ENCODE peak calls at places on chromosomes 16 and 17, in nine cellular contexts. A is naive thymus-derived CD4-positive, alpha-beta T cell; Q is fibroblast of lung; X is heart right ventricle; S is tibial artery; K is AG04450; D is CD8-positive, alpha-beta T cell; Y is ascending aorta; O is fibroblast of pulmonary artery. G is an unnamed sample.

GRCh38 chr16:58733248-58733670 is 857 bp downstream of the GOT2 start:
- DNase-seq in A (no peak), Q (peak), X (no peak), S (no peak), K (no peak), D (no peak), Y (no peak), O (peak), G (peak)

GRCh38 chr17:68909066-68909465 is 46.1 kb downstream of the ABCA8 start:
- DNase-seq in A (no peak), Q (peak), X (peak), S (peak), K (peak), D (no peak), Y (no peak), O (peak), G (peak)

GRCh38 chr16:69660166-69660565 is 66.2 kb downstream of the NQO1 start:
- DNase-seq in A (no peak), Q (no peak), X (no peak), S (no peak), K (no peak), D (no peak), Y (no peak), O (no peak), G (no peak)

GRCh38 chr16:30136971-30137601 is 14.1 kb upstream of the MAPK3 start:
- DNase-seq in A (no peak), Q (no peak), X (no peak), S (no peak), K (no peak), D (no peak), Y (no peak), O (no peak), G (no peak)

GRCh38 chr16:68978303-68978954 is 127.0 kb upstream of the HAS3 start:
- DNase-seq in A (no peak), Q (no peak), X (no peak), S (no peak), K (no peak), D (no peak), Y (no peak), O (no peak), G (peak)

GRCh38 chr16:49930841-49931240 is 74.9 kb upstream of the ZNF423 start:
- DNase-seq in A (no peak), Q (no peak), X (no peak), S (no peak), K (no peak), D (no peak), Y (no peak), O (no peak), G (no peak)

GRCh38 chr17:16442594-16443389 is 27.4 kb downstream of the TRPV2 start:
- DNase-seq in A (no peak), Q (no peak), X (no peak), S (no peak), K (no peak), D (no peak), Y (no peak), O (peak), G (peak)

GRCh38 chr17:10210151-10210574 is 11.8 kb upstream of the GAS7 start:
- DNase-seq in A (no peak), Q (peak), X (no peak), S (no peak), K (no peak), D (no peak), Y (no peak), O (peak), G (peak)

GRCh38 chr17:4559139-4559791 is 1.1 kb downstream of the GGT6 start:
- DNase-seq in A (no peak), Q (no peak), X (no peak), S (no peak), K (no peak), D (no peak), Y (no peak), O (no peak), G (no peak)

GRCh38 chr16:53433509-53433908 is 762 bp upstream of the RBL2 start:
- DNase-seq in A (no peak), Q (no peak), X (no peak), S (no peak), K (no peak), D (no peak), Y (no peak), O (no peak), G (peak)

GRCh38 chr17:57609878-57610270 is 135.2 kb downstream of the CCDC182 start:
- DNase-seq in A (no peak), Q (no peak), X (no peak), S (no peak), K (no peak), D (no peak), Y (no peak), O (no peak), G (no peak)

GRCh38 chr16:77221482-77221881 is 22.3 kb downstream of the SYCE1L start:
- DNase-seq in A (no peak), Q (peak), X (no peak), S (no peak), K (no peak), D (no peak), Y (no peak), O (peak), G (peak)

GRCh38 chr17:58039975-58040374 is 32.9 kb upstream of the SRSF1 start:
- DNase-seq in A (no peak), Q (no peak), X (no peak), S (no peak), K (no peak), D (no peak), Y (no peak), O (no peak), G (no peak)

GRCh38 chr17:17493249-17493985 is 2.8 kb downstream of the RASD1 start:
- DNase-seq in A (no peak), Q (no peak), X (peak), S (no peak), K (no peak), D (no peak), Y (no peak), O (no peak), G (peak)

GRCh38 chr17:63476857-63477470 is at the start of gene ACE:
- DNase-seq in A (peak), Q (no peak), X (peak), S (no peak), K (no peak), D (peak), Y (no peak), O (no peak), G (peak)

GRCh38 chr16:24609740-24610420 is 70.5 kb downstream of the RBBP6 start:
- DNase-seq in A (no peak), Q (peak), X (peak), S (peak), K (no peak), D (no peak), Y (no peak), O (peak), G (peak)

GRCh38 chr17:2610195-2610594 is 16.7 kb downstream of the PAFAH1B1 start:
- DNase-seq in A (no peak), Q (no peak), X (no peak), S (no peak), K (no peak), D (no peak), Y (no peak), O (no peak), G (no peak)

GRCh38 chr16:70331588-70332358 is 14.9 kb upstream of the DDX19A start:
- DNase-seq in A (peak), Q (peak), X (no peak), S (no peak), K (no peak), D (no peak), Y (no peak), O (peak), G (peak)

GRCh38 chr17:69435986-69436696 is 21.6 kb downstream of the MAP2K6 start:
- DNase-seq in A (no peak), Q (no peak), X (no peak), S (no peak), K (no peak), D (no peak), Y (no peak), O (no peak), G (no peak)

GRCh38 chr17:57570740-57571344 is 174.3 kb downstream of the CCDC182 start:
- DNase-seq in A (no peak), Q (no peak), X (no peak), S (no peak), K (no peak), D (no peak), Y (no peak), O (no peak), G (no peak)

GRCh38 chr16:22109258-22109898 is 17.0 kb downstream of the VWA3A start:
- DNase-seq in A (no peak), Q (no peak), X (no peak), S (no peak), K (no peak), D (no peak), Y (no peak), O (no peak), G (no peak)

GRCh38 chr16:25014500-25015147 is 545 bp downstream of the ARHGAP17 start:
- DNase-seq in A (peak), Q (peak), X (peak), S (peak), K (no peak), D (peak), Y (no peak), O (peak), G (peak)

GRCh38 chr17:58630883-58631522 is 60.8 kb downstream of the TEX14 start:
- DNase-seq in A (no peak), Q (no peak), X (peak), S (peak), K (no peak), D (no peak), Y (no peak), O (no peak), G (no peak)

GRCh38 chr16:1548727-1549126 is 15.3 kb downstream of the TMEM204 start:
- DNase-seq in A (no peak), Q (no peak), X (no peak), S (no peak), K (no peak), D (peak), Y (no peak), O (no peak), G (no peak)

GRCh38 chr16:1550061-1550460 is 16.6 kb downstream of the TMEM204 start:
- DNase-seq in A (no peak), Q (no peak), X (no peak), S (no peak), K (no peak), D (no peak), Y (no peak), O (no peak), G (no peak)

GRCh38 chr16:1550696-1551095 is 17.2 kb downstream of the TMEM204 start:
- DNase-seq in A (no peak), Q (no peak), X (no peak), S (no peak), K (no peak), D (no peak), Y (no peak), O (no peak), G (no peak)

GRCh38 chr16:1546430-1546829 is 13.0 kb downstream of the TMEM204 start:
- DNase-seq in A (no peak), Q (no peak), X (no peak), S (no peak), K (no peak), D (no peak), Y (no peak), O (no peak), G (no peak)

DNA sequence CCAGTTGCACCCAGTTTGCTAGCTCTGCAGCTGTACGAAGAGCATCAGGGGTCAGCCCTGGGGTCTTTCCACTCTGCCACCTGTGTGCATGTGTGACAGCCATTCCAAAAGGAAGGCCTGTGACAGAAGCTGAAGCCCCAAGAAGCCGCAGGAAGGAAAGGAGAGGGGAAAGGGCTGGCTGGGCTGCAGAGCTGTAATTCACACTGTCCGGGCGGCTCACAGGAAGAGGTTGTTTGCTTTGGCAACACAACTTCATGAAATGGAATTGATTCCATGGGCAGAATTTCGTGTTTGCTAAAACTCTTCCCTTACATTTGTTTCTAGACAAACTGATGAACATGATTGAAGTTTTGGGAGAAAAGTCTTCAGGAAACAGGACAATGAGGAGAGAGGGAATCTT is 14.8 kb downstream of the TMEM204 start:
- DNase-seq in A (no peak), Q (no peak), X (peak), S (no peak), K (no peak), D (peak), Y (no peak), O (peak), G (no peak)
- H3K4me3 ChIP-seq in A (no peak), Q (no peak), X (peak), S (no peak), K (no peak), D (no peak), Y (no peak), O (no peak), G (no peak)

GRCh38 chr17:43721537-43722268 is 36.9 kb downstream of the SOST start:
- DNase-seq in A (no peak), Q (peak), X (no peak), S (no peak), K (no peak), D (no peak), Y (no peak), O (peak), G (peak)
- H3K4me3 ChIP-seq in A (no peak), Q (no peak), X (no peak), S (no peak), K (no peak), D (no peak), Y (no peak), O (no peak), G (no peak)

DNA sequence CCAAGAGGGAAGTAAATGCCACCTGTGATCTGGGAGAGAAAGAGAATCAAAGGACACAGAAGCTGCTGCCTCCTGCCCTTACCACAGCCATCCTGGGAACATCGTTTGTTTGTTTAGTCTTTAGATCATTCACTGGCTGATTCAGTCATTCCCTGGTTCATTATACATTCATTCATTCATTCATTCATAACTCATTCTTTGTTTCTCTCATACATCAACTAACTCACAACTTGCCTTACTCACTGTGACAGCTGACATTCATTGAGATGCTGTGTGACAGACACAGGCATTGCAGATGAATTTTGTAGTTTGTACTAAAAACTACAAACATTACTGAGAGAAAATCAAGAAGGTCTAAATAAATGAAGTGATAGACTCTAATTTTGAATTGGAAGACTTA is 291.0 kb upstream of the TNRC6C start:
- DNase-seq in A (no peak), Q (no peak), X (no peak), S (no peak), K (no peak), D (no peak), Y (no peak), O (no peak), G (no peak)
- H3K4me3 ChIP-seq in A (peak), Q (no peak), X (no peak), S (no peak), K (no peak), D (peak), Y (no peak), O (no peak), G (no peak)

DNA sequence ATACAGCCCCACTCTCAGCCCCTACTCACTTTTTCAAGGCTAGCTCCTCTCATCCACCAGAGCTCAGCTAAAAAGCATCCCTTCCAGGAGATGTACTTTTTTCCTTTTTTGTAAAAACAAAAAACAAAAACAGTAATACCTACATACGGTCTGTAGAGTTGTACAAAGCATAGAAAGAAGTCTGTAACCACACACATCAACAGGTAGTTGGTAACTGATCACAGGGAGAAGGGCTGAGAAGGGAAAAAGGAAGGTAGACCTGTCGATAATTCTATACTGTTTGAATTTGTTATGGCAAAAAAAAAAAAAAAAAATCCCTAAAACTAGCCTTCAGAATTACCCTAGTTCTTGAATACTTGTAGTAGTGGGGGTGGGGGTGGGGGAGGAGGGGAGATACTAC is 874 bp downstream of the SLC25A19 start:
- DNase-seq in A (no peak), Q (no peak), X (no peak), S (no peak), K (no peak), D (no peak), Y (no peak), O (no peak), G (no peak)
- H3K4me3 ChIP-seq in A (peak), Q (peak), X (peak), S (peak), K (peak), D (peak), Y (peak), O (peak), G (peak)

DNA sequence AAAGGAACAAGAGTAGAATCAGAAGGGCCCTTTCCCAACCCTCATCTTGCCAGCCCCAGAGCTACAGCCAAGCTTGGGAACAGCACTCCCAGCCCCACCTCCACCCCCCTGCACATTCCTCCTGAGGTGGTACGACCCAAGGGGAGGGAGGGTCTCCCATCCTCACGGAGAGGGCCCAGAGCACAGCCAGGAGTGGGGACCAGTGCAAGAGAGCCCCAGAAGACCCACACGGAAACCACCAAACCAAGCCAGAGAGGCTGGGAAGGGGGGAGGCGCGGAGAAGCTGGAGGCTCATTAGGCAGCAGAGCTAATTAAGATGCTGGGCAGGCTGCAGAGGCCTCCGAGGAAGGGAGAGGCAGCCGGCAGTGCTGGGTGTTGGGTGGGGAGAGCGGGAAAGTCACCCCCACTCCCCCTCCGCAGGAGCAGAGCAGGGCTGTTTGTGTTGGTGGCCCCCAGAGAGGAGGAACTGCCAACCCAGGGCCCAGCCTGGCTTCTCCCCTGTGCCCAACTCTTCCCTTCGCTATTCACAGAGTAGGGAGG is 2.4 kb downstream of the CACNB1 start:
- DNase-seq in A (no peak), Q (no peak), X (no peak), S (no peak), K (no peak), D (no peak), Y (no peak), O (no peak), G (no peak)
- H3K4me3 ChIP-seq in A (no peak), Q (peak), X (no peak), S (peak), K (no peak), D (no peak), Y (peak), O (no peak), G (no peak)

DNA sequence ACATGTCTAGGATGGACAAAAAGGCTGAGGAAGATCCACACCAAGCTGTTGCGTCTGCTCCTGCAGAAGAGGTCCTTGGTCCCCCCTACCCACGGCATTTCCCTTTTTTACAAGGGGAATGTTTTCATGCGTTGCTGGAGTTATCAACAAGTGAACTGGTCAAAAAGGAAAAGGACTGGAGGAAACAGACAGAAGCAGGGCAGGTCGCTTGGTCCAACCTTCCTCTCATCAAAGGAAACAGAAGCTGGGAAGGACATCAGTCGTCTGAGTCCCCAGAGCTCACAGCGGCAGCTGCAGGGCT is 26.1 kb downstream of the PIEZO1 start:
- DNase-seq in A (no peak), Q (no peak), X (no peak), S (no peak), K (no peak), D (no peak), Y (no peak), O (no peak), G (no peak)
- H3K4me3 ChIP-seq in A (no peak), Q (no peak), X (no peak), S (no peak), K (no peak), D (no peak), Y (no peak), O (no peak), G (no peak)

DNA sequence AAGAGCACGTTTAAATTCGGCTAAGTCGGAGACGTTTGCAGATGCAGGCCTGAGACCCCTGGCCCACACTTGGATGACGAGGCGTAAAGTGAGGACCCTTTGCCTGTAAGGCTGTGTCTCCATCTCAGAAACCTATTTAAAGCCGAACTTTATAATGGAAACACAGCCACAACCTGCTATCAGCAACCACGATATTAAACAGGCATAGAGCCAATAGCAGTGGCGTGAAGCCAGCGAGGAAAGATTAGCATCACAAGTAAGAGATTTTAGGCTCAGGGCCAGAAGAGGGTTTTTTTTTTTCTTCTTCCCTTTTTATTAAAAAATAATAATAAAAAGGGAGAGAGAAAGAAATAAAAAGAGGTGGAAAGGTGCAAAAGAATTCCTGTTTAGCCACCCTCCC is 111.3 kb upstream of the NOL11 start:
- DNase-seq in A (no peak), Q (no peak), X (peak), S (peak), K (no peak), D (no peak), Y (no peak), O (peak), G (no peak)
- H3K4me3 ChIP-seq in A (no peak), Q (no peak), X (no peak), S (no peak), K (no peak), D (no peak), Y (no peak), O (no peak), G (no peak)

DNA sequence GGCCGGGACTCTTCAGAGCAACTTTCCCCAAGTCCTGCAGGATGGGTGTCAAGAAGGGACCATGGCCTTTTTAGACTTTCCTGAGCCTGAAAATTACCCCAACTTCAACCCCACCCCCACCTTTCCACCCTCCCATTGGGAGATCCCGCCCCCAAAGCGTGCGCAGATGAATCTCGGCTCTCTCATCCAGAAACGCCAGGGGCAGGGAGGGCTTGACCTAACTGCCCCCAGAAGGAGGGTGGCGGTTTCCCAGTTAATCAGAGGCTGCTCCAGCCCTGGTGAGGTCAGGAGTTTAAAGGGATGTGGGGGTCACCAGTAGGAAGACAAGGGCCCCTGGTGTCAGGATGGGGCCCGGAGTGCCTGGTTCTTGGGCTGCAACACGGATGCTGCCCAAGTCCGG is 480 bp downstream of the KIF19 start:
- DNase-seq in A (no peak), Q (no peak), X (no peak), S (no peak), K (no peak), D (peak), Y (no peak), O (no peak), G (no peak)
- H3K4me3 ChIP-seq in A (peak), Q (no peak), X (peak), S (peak), K (no peak), D (peak), Y (peak), O (no peak), G (no peak)